ENCODE peak calls at places on chromosomes 13 and 19, in four cellular contexts. H, M, C and X are unnamed samples.

GRCh38 chr13:110248449-110249143 is 58.4 kb downstream of the COL4A1 start:
- DNase-seq in C (no peak), M (no peak), H (no peak), X (no peak)

GRCh38 chr19:1009043-1009975 is 9.1 kb downstream of the GRIN3B start:
- DNase-seq in C (peak; percentile 44), H (no peak), M (no peak), X (no peak)

GRCh38 chr13:25046985-25047660 is 48.8 kb upstream of the PABPC3 start:
- DNase-seq in C (peak; percentile 82), H (no peak), M (peak; percentile 73), X (no peak)

GRCh38 chr19:14442904-14443631 is 10.0 kb downstream of the PKN1 start:
- DNase-seq in M (no peak), C (no peak), H (no peak), X (no peak)

GRCh38 chr19:43765109-43765876 is 10.5 kb upstream of the SMG9 start:
- DNase-seq in C (no peak), H (peak; percentile 96), M (no peak), X (no peak)

GRCh38 chr13:24684600-24684998 is 4.4 kb downstream of the ATP12A start:
- DNase-seq in C (no peak), M (no peak), H (no peak), X (no peak)

GRCh38 chr19:35479278-35479677 is 11.0 kb downstream of the KRTDAP start:
- DNase-seq in H (peak; percentile 35), C (no peak), M (no peak), X (no peak)

GRCh38 chr13:27423333-27423732 is 1.1 kb upstream of the GTF3A start:
- DNase-seq in M (no peak), C (no peak), H (no peak), X (no peak)

DNA sequence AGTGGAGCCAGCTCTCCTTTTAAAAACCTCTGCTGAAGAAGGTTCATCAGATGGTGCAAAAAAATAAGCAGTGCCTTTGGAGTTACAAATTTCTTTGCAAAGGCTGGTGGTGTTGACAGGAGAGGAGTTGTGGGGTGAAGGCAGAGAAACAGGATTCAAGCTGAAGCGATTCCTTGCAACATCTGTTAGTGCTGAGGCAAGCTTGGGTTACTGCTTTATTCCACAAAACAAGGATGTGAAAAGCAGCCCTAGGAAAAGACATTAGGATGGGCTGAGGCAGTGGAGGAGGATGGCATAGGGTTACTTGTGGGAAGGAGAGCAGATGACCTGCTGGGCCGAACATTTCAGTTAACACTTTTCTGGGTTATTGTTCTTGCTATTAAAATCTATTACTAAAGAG is 390.7 kb downstream of the DLEU7 start:
- DNase-seq in C (no peak), M (no peak), H (no peak), X (no peak)
- TF ChIP-seq CTCF in C (no peak), M (no peak), H (no peak), X (no peak)

GRCh38 chr13:114109646-114110045 is 22.8 kb downstream of the RASA3 start:
- DNase-seq in H (no peak), C (no peak), M (peak; percentile 16), X (no peak)

GRCh38 chr13:114108141-114108761 is 24.2 kb downstream of the RASA3 start:
- DNase-seq in H (no peak), M (peak; percentile 7), C (no peak), X (no peak)

GRCh38 chr13:114111577-114111976 is 20.8 kb downstream of the RASA3 start:
- DNase-seq in H (no peak), M (no peak), C (no peak), X (no peak)

GRCh38 chr13:114108894-114109293 is 23.5 kb downstream of the RASA3 start:
- DNase-seq in M (peak; percentile 5), H (no peak), C (no peak), X (no peak)

DNA sequence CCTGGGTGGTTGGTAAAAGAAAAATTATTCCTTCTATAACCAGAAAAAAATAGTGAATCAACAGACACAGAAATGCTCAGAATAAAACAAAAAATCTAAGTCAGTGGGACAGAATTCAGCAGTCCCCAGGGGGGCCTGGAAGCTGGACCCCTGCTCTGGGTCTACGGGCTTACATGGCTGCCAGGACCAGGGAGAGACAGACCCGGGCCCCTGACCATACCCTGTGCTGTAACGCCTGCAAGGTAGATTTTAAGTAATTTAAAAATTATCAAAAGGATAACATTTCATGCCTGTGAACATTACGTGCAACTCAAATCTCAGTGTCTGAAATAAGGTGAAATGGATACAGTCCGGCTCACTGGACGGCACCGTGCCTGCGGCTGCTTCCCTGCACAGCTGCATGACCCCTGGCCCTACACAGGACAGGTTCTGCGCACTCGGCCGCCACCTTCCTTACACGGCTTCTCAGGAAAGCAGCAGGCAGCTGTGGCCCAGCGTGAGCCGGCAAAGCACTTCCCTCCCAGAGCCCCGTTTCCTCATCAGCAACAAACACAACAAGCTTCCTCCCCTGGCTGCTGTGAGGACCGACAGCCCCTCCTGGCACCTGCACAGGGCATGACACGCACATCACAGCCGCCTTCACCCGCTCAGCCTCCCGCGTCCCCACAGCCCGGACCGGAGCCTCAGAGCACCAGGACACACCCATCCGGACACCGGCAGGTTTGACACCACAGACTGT is 22.2 kb downstream of the RASA3 start:
- DNase-seq in M (peak; percentile 46), C (peak; percentile 50), H (no peak), X (no peak)
- TF ChIP-seq CTCF in M (no peak), C (no peak), H (no peak), X (no peak)

DNA sequence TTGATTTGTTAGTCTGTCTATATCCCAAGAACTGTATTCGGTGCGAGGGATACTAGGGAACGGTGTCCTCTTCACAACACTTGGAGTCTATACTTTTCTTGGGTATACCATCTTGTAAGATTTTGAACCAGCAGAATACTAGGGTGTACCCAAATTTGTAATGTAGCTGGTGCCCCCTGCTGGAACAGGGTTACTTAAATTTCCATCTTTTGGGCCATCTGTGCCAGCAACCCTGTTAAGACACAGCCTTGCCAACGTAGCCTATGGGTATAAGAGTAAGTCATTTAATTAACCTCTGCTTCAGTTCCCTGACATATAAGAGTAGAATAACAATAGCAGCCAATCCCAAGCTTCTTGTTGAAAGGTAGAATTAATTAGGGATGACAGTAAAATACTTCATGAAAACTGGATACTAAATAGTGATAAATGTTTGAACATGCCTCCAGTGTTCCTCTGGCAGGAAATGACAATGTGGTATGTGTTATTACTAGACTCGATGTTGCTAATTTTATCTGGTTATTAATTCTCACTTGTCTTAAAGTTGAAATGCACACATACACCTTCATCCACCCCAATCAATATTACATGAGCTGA is 607.6 kb downstream of the FGF9 start:
- DNase-seq in M (peak; percentile 64), C (peak; percentile 71), H (peak; percentile 44), X (peak; percentile 15)
- TF ChIP-seq CTCF in M (peak; percentile 35), C (peak; percentile 65), H (peak; percentile 46), X (no peak)

GRCh38 chr13:111360452-111360851 is 40.0 kb downstream of the TEX29 start:
- DNase-seq in C (no peak), M (no peak), H (no peak), X (no peak)

GRCh38 chr13:111363591-111363990 is 43.1 kb downstream of the TEX29 start:
- DNase-seq in C (no peak), H (no peak), M (no peak), X (no peak)

GRCh38 chr13:111363121-111363520 is 42.7 kb downstream of the TEX29 start:
- DNase-seq in H (no peak), M (no peak), C (no peak), X (no peak)

GRCh38 chr13:111361046-111361872 is 40.8 kb downstream of the TEX29 start:
- DNase-seq in C (no peak), H (no peak), M (no peak), X (no peak)

DNA sequence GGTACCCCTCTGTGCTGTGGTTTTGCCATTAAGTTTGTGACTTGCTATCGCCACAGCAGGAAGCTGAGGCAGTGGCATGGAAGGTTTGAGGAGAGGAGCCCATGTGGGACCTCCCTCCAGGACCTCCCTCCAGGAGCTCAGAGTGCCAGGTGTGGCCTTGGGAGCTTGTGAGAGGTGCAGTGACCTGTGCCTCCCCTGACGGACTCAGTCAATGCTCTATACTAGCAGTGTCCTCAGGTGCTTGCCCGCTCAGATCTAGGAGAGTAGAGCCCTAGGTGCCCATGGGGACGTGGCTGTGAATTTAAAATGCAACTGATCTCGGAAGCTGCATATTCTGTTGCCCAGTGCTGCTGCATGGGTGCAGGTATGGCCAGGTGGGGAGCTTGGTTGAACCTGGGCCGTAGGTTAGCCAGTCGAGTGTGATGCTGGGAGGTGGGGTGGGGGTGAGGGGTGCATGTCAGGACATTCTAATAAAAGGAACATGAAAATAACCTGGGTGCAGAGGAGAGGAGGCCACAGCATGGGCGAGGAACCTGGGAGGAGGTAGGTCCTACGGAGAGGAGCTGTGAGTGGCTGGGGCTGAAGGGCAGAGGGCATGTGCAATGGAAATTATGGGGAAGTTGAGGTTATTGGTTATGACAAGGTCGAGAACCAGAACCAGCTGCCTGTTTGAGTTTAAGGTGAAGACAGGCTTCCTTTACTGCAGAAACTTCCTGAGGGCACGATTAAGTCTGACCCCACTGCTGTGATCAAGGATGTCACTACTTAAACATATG is 41.6 kb downstream of the TEX29 start:
- DNase-seq in C (no peak), H (no peak), M (no peak), X (no peak)
- TF ChIP-seq CTCF in C (no peak), H (no peak), M (no peak), X (no peak)

GRCh38 chr19:9936151-9937000 is at the start of gene OLFM2:
- DNase-seq in H (no peak), M (peak; percentile 85), C (peak; percentile 90), X (peak; percentile 48)
- TF ChIP-seq CTCF in H (no peak), M (no peak), C (no peak), X (no peak)

DNA sequence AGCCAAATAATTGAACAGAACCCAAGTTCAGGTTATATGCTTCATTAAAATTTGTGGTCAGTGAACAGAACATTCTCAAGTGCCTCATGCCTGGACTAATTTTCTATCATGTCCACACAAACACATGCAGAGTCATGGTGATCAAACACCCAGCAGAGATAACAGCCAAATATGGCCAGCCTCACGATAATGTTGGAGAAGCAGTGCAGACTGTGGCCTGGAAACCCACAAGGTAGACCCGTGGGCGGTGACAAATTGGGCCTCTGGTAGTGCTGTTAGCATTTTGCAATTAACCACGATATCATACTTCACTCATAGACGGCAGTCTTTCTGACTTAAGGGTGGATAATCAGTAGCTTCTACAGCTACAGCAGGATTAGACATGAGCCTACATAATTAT is 35.0 kb upstream of the VWA8 start:
- DNase-seq in M (no peak), H (peak; percentile 6), C (no peak), X (peak; percentile 20)
- TF ChIP-seq CTCF in M (no peak), H (no peak), C (no peak), X (no peak)

DNA sequence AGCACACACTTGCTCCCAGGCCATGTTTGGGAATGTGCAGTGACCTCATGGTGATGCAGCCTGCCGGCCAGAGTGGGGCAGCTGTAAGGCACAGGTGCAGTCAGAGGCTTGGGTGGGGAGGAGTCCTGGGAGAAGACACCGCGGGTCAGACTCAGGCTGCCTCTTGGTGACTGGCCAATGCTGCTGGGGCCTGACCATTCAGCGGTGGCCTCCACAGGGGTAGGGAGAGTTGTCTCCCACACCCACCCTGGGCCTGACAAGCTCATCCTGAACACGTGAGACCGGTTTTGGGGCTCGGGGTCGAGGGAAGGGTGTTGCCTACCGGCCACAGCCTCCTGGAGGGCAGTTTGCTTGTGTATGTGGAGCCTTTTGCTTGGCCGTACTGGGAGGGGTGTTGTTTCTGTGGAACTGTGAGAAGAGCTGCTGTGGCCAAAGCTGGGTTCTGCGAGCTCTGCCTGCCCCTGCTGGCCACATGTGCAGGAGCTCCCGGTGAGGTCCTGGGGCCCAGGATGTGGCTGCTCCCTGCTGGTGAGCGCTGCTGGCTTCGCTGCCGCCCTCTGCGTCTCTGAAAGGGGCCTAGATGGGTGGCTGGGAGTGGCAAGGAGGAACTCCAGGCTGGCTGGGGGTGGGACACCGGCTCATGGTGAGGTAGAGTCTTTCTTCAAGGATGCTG is 22.1 kb downstream of the UPF1 start:
- DNase-seq in M (no peak), C (no peak), H (no peak), X (no peak)
- TF ChIP-seq CTCF in M (no peak), C (no peak), H (no peak), X (no peak)